ENCODE peak calls at places on chromosome 5, in five cellular contexts. One of them, this sample, is unnamed.

GRCh38 chr5:38329132-38329715 is 70.9 kb downstream of the EGFLAM start:
- DNase-seq in AG10803: peak; percentile 36
- DNase-seq in WTC11: no peak
- DNase-seq in ovary: no peak
- DNase-seq in thoracic aorta: no peak
- DNase-seq in this sample: no peak

GRCh38 chr5:138468133-138468965 is 3.1 kb downstream of the EGR1 start:
- DNase-seq in thoracic aorta: no peak
- DNase-seq in AG10803: peak; percentile 70
- DNase-seq in ovary: no peak
- DNase-seq in WTC11: no peak
- DNase-seq in this sample: no peak

GRCh38 chr5:177085985-177086917 is at the start of gene FGFR4:
- DNase-seq in thoracic aorta: no peak
- DNase-seq in ovary: peak; percentile 84
- DNase-seq in WTC11: peak; percentile 91
- DNase-seq in AG10803: peak; percentile 37
- DNase-seq in this sample: peak; percentile 91

GRCh38 chr5:1481999-1482381 is 36.8 kb upstream of the SLC6A3 start:
- DNase-seq in AG10803: no peak
- DNase-seq in ovary: no peak
- DNase-seq in WTC11: no peak
- DNase-seq in thoracic aorta: no peak
- DNase-seq in this sample: no peak

GRCh38 chr5:139969318-139969717 is 73.8 kb downstream of the NRG2 start:
- DNase-seq in WTC11: no peak
- DNase-seq in AG10803: no peak
- DNase-seq in ovary: no peak
- DNase-seq in thoracic aorta: no peak
- DNase-seq in this sample: no peak

GRCh38 chr5:77138981-77139380 is 51.9 kb upstream of the ZBED3 start:
- DNase-seq in WTC11: no peak
- DNase-seq in ovary: no peak
- DNase-seq in thoracic aorta: peak; percentile 9
- DNase-seq in AG10803: peak; percentile 7
- DNase-seq in this sample: peak; percentile 10

GRCh38 chr5:58156354-58156753 is 303.5 kb downstream of the PLK2 start:
- DNase-seq in WTC11: no peak
- DNase-seq in thoracic aorta: no peak
- DNase-seq in AG10803: peak; percentile 63
- DNase-seq in ovary: no peak
- DNase-seq in this sample: no peak

GRCh38 chr5:146101646-146102045 is 3.7 kb downstream of the PLAC8L1 start:
- DNase-seq in thoracic aorta: no peak
- DNase-seq in AG10803: no peak
- DNase-seq in ovary: no peak
- DNase-seq in WTC11: no peak
- DNase-seq in this sample: no peak

GRCh38 chr5:77499973-77500372 is 7.9 kb upstream of the WDR41 start:
- DNase-seq in ovary: no peak
- DNase-seq in WTC11: no peak
- DNase-seq in AG10803: no peak
- DNase-seq in thoracic aorta: no peak
- DNase-seq in this sample: no peak

GRCh38 chr5:133376986-133377385 is 235.4 kb downstream of the FSTL4 start:
- DNase-seq in AG10803: no peak
- DNase-seq in ovary: no peak
- DNase-seq in WTC11: no peak
- DNase-seq in thoracic aorta: no peak
- DNase-seq in this sample: no peak

GRCh38 chr5:99104538-99105132 is 175.8 kb upstream of the CHD1 start:
- DNase-seq in ovary: no peak
- DNase-seq in AG10803: peak; percentile 32
- DNase-seq in WTC11: no peak
- DNase-seq in thoracic aorta: no peak
- DNase-seq in this sample: no peak

GRCh38 chr5:178149199-178149932 is 4.3 kb downstream of the NHP2 start:
- DNase-seq in AG10803: peak; percentile 12
- DNase-seq in ovary: no peak
- DNase-seq in thoracic aorta: no peak
- DNase-seq in WTC11: no peak
- DNase-seq in this sample: no peak

GRCh38 chr5:67381240-67381875 is 184.8 kb upstream of the CD180 start:
- DNase-seq in WTC11: no peak
- DNase-seq in thoracic aorta: no peak
- DNase-seq in ovary: no peak
- DNase-seq in AG10803: no peak
- DNase-seq in this sample: no peak

GRCh38 chr5:77638204-77638762 is at the start of gene OTP:
- DNase-seq in WTC11: peak; percentile 43
- DNase-seq in AG10803: no peak
- DNase-seq in thoracic aorta: no peak
- DNase-seq in ovary: no peak
- DNase-seq in this sample: no peak

GRCh38 chr5:90438100-90438499 is 28.5 kb upstream of the CETN3 start:
- DNase-seq in WTC11: no peak
- DNase-seq in ovary: no peak
- DNase-seq in thoracic aorta: no peak
- DNase-seq in AG10803: no peak
- DNase-seq in this sample: no peak

GRCh38 chr5:152104211-152104610 is 179.6 kb upstream of the GLRA1 start:
- DNase-seq in AG10803: no peak
- DNase-seq in ovary: no peak
- DNase-seq in WTC11: no peak
- DNase-seq in thoracic aorta: no peak
- DNase-seq in this sample: no peak

GRCh38 chr5:150080696-150081435 is 5.5 kb downstream of the CSF1R start:
- DNase-seq in thoracic aorta: no peak
- DNase-seq in WTC11: no peak
- DNase-seq in AG10803: no peak
- DNase-seq in ovary: no peak
- DNase-seq in this sample: no peak

GRCh38 chr5:55176176-55176818 is 3.3 kb upstream of the CDC20B start:
- DNase-seq in ovary: peak; percentile 20
- DNase-seq in AG10803: no peak
- DNase-seq in WTC11: peak; percentile 88
- DNase-seq in thoracic aorta: no peak
- DNase-seq in this sample: peak; percentile 82

GRCh38 chr5:156388233-156388632 is 61.3 kb downstream of the SGCD start:
- DNase-seq in WTC11: no peak
- DNase-seq in AG10803: no peak
- DNase-seq in thoracic aorta: no peak
- DNase-seq in ovary: no peak
- DNase-seq in this sample: no peak

GRCh38 chr5:15927710-15928380 is 251.7 kb downstream of the MARCHF11 start:
- DNase-seq in ovary: no peak
- DNase-seq in WTC11: no peak
- DNase-seq in thoracic aorta: no peak
- DNase-seq in AG10803: no peak
- DNase-seq in this sample: no peak

GRCh38 chr5:136191304-136192014 is 1.5 kb downstream of the SMIM32 start:
- DNase-seq in AG10803: peak; percentile 42
- DNase-seq in thoracic aorta: no peak
- DNase-seq in WTC11: peak; percentile 53
- DNase-seq in ovary: no peak
- DNase-seq in this sample: peak; percentile 28

GRCh38 chr5:62199792-62200716 is 106.0 kb upstream of the KIF2A start:
- DNase-seq in thoracic aorta: no peak
- DNase-seq in ovary: no peak
- DNase-seq in AG10803: peak; percentile 11
- DNase-seq in WTC11: no peak
- DNase-seq in this sample: no peak

GRCh38 chr5:74631088-74631960 is 9.2 kb downstream of the ENC1 start:
- DNase-seq in thoracic aorta: no peak
- DNase-seq in AG10803: no peak
- DNase-seq in ovary: no peak
- DNase-seq in WTC11: no peak
- DNase-seq in this sample: no peak

GRCh38 chr5:45205403-45205961 is 396.7 kb downstream of the MRPS30 start:
- DNase-seq in WTC11: peak; percentile 70
- DNase-seq in ovary: no peak
- DNase-seq in thoracic aorta: no peak
- DNase-seq in AG10803: no peak
- DNase-seq in this sample: no peak

GRCh38 chr5:7872517-7873149 is 3.7 kb downstream of the MTRR start:
- DNase-seq in thoracic aorta: no peak
- DNase-seq in ovary: no peak
- DNase-seq in WTC11: no peak
- DNase-seq in AG10803: no peak
- DNase-seq in this sample: no peak

GRCh38 chr5:102916114-102916513 is 161.0 kb downstream of the PAM start:
- DNase-seq in ovary: no peak
- DNase-seq in thoracic aorta: no peak
- DNase-seq in WTC11: no peak
- DNase-seq in AG10803: peak; percentile 58
- DNase-seq in this sample: no peak

GRCh38 chr5:76754765-76755164 is 38.8 kb downstream of the F2R start:
- DNase-seq in ovary: no peak
- DNase-seq in AG10803: no peak
- DNase-seq in thoracic aorta: no peak
- DNase-seq in WTC11: no peak
- DNase-seq in this sample: no peak

GRCh38 chr5:90015584-90016018 is 394.0 kb downstream of the CETN3 start:
- DNase-seq in ovary: no peak
- DNase-seq in thoracic aorta: no peak
- DNase-seq in AG10803: no peak
- DNase-seq in WTC11: no peak
- DNase-seq in this sample: no peak

GRCh38 chr5:57438162-57438561 is 44.4 kb downstream of the ACTBL2 start:
- DNase-seq in thoracic aorta: no peak
- DNase-seq in AG10803: no peak
- DNase-seq in ovary: no peak
- DNase-seq in WTC11: no peak
- DNase-seq in this sample: no peak

GRCh38 chr5:75021229-75021628 is 31.1 kb downstream of the GCNT4 start:
- DNase-seq in ovary: no peak
- DNase-seq in AG10803: no peak
- DNase-seq in WTC11: no peak
- DNase-seq in thoracic aorta: no peak
- DNase-seq in this sample: no peak

GRCh38 chr5:32852535-32852934 is 141.4 kb downstream of the NPR3 start:
- DNase-seq in ovary: no peak
- DNase-seq in AG10803: peak; percentile 77
- DNase-seq in thoracic aorta: no peak
- DNase-seq in WTC11: peak; percentile 63
- DNase-seq in this sample: peak; percentile 70
- TF ChIP-seq CTCF in ovary: no peak
- TF ChIP-seq CTCF in AG10803: peak; percentile 44
- TF ChIP-seq CTCF in thoracic aorta: no peak
- TF ChIP-seq CTCF in WTC11: no peak
- TF ChIP-seq CTCF in this sample: peak; percentile 24

GRCh38 chr5:170220196-170220595 is 12.6 kb upstream of the C5orf58 start:
- DNase-seq in thoracic aorta: no peak
- DNase-seq in AG10803: no peak
- DNase-seq in WTC11: no peak
- DNase-seq in ovary: no peak
- DNase-seq in this sample: no peak

GRCh38 chr5:170223349-170223748 is 9.4 kb upstream of the C5orf58 start:
- DNase-seq in WTC11: no peak
- DNase-seq in AG10803: peak; percentile 45
- DNase-seq in thoracic aorta: no peak
- DNase-seq in ovary: no peak
- DNase-seq in this sample: no peak

GRCh38 chr5:170219615-170220014 is 13.2 kb upstream of the C5orf58 start:
- DNase-seq in ovary: no peak
- DNase-seq in AG10803: peak; percentile 80
- DNase-seq in WTC11: no peak
- DNase-seq in thoracic aorta: no peak
- DNase-seq in this sample: no peak

GRCh38 chr5:170223906-170224305 is 8.9 kb upstream of the C5orf58 start:
- DNase-seq in WTC11: no peak
- DNase-seq in ovary: no peak
- DNase-seq in AG10803: no peak
- DNase-seq in thoracic aorta: no peak
- DNase-seq in this sample: no peak

GRCh38 chr5:170221319-170221718 is 11.5 kb upstream of the C5orf58 start:
- DNase-seq in WTC11: no peak
- DNase-seq in ovary: no peak
- DNase-seq in AG10803: peak; percentile 35
- DNase-seq in thoracic aorta: no peak
- DNase-seq in this sample: no peak
- TF ChIP-seq CTCF in WTC11: no peak
- TF ChIP-seq CTCF in ovary: no peak
- TF ChIP-seq CTCF in AG10803: peak; percentile 20
- TF ChIP-seq CTCF in thoracic aorta: no peak
- TF ChIP-seq CTCF in this sample: peak; percentile 12

GRCh38 chr5:96649938-96650540 is 12.1 kb upstream of the CAST start:
- DNase-seq in thoracic aorta: no peak
- DNase-seq in ovary: no peak
- DNase-seq in AG10803: peak; percentile 27
- DNase-seq in WTC11: no peak
- DNase-seq in this sample: no peak

GRCh38 chr5:96654209-96654608 is 8.0 kb upstream of the CAST start:
- DNase-seq in ovary: no peak
- DNase-seq in AG10803: no peak
- DNase-seq in thoracic aorta: no peak
- DNase-seq in WTC11: no peak
- DNase-seq in this sample: no peak

GRCh38 chr5:96652769-96653455 is 9.3 kb upstream of the CAST start:
- DNase-seq in AG10803: no peak
- DNase-seq in ovary: no peak
- DNase-seq in thoracic aorta: no peak
- DNase-seq in WTC11: peak; percentile 32
- DNase-seq in this sample: no peak

GRCh38 chr5:96651047-96651446 is 11.1 kb upstream of the CAST start:
- DNase-seq in WTC11: no peak
- DNase-seq in ovary: no peak
- DNase-seq in thoracic aorta: no peak
- DNase-seq in AG10803: no peak
- DNase-seq in this sample: no peak

GRCh38 chr5:96651948-96652753 is 10.0 kb upstream of the CAST start:
- DNase-seq in AG10803: no peak
- DNase-seq in thoracic aorta: no peak
- DNase-seq in WTC11: peak; percentile 48
- DNase-seq in ovary: no peak
- DNase-seq in this sample: no peak
- TF ChIP-seq CTCF in AG10803: peak; percentile 30
- TF ChIP-seq CTCF in thoracic aorta: no peak
- TF ChIP-seq CTCF in WTC11: no peak
- TF ChIP-seq CTCF in ovary: no peak
- TF ChIP-seq CTCF in this sample: peak; percentile 22

GRCh38 chr5:173020643-173021042 is 35.5 kb upstream of the CREBRF start:
- DNase-seq in WTC11: no peak
- DNase-seq in AG10803: no peak
- DNase-seq in ovary: peak; percentile 36
- DNase-seq in thoracic aorta: no peak
- DNase-seq in this sample: no peak

GRCh38 chr5:173029499-173029921 is 26.6 kb upstream of the CREBRF start:
- DNase-seq in WTC11: no peak
- DNase-seq in thoracic aorta: no peak
- DNase-seq in ovary: no peak
- DNase-seq in AG10803: no peak
- DNase-seq in this sample: no peak

GRCh38 chr5:173027905-173028304 is 28.2 kb upstream of the CREBRF start:
- DNase-seq in WTC11: no peak
- DNase-seq in thoracic aorta: no peak
- DNase-seq in AG10803: no peak
- DNase-seq in ovary: no peak
- DNase-seq in this sample: no peak

GRCh38 chr5:173028811-173029327 is 27.3 kb upstream of the CREBRF start:
- DNase-seq in AG10803: no peak
- DNase-seq in thoracic aorta: no peak
- DNase-seq in ovary: no peak
- DNase-seq in WTC11: no peak
- DNase-seq in this sample: no peak

GRCh38 chr5:173025651-173026050 is 30.5 kb upstream of the CREBRF start:
- DNase-seq in ovary: no peak
- DNase-seq in AG10803: no peak
- DNase-seq in WTC11: no peak
- DNase-seq in thoracic aorta: no peak
- DNase-seq in this sample: no peak
- TF ChIP-seq CTCF in ovary: no peak
- TF ChIP-seq CTCF in AG10803: no peak
- TF ChIP-seq CTCF in WTC11: no peak
- TF ChIP-seq CTCF in thoracic aorta: no peak
- TF ChIP-seq CTCF in this sample: no peak